ENCODE peak calls at places on chromosomes 12 and 14, in seven cellular contexts. I is transverse colon, X is H1, R is HCT116, L is GM12892, D is GM12878, W is prostate gland. G is an unnamed sample.

GRCh38 chr14:72614891-72615410 is 278.9 kb downstream of the DPF3 start:
- DNase-seq in I (no peak), X (peak; percentile 33), R (no peak), L (no peak), D (no peak), W (no peak), G (no peak)

GRCh38 chr12:68078737-68079136 is 80.8 kb downstream of the IFNG start:
- DNase-seq in I (no peak), X (no peak), R (no peak), L (no peak), D (no peak), W (no peak), G (no peak)

GRCh38 chr12:40971911-40972310 is 216.2 kb upstream of the PDZRN4 start:
- DNase-seq in I (no peak), X (no peak), R (no peak), L (no peak), D (no peak), W (no peak), G (no peak)

GRCh38 chr14:100588671-100589070 is 1.5 kb upstream of the BEGAIN start:
- DNase-seq in I (no peak), X (no peak), R (no peak), L (no peak), D (no peak), W (no peak), G (no peak)

GRCh38 chr12:122201381-122201780 is 2.1 kb upstream of the B3GNT4 start:
- DNase-seq in I (no peak), X (no peak), R (no peak), L (no peak), D (no peak), W (no peak), G (no peak)

GRCh38 chr14:21917699-21918436 is 244.2 kb upstream of the OR4E1 start:
- DNase-seq in I (peak; percentile 28), X (no peak), R (peak; percentile 31), L (no peak), D (peak; percentile 3), W (peak; percentile 31), G (no peak)

GRCh38 chr14:99575043-99576023 is 28.7 kb downstream of the CCDC85C start:
- DNase-seq in I (peak; percentile 91), X (no peak), R (no peak), L (no peak), D (no peak), W (peak; percentile 69), G (no peak)

GRCh38 chr12:47921907-47922306 is 17.1 kb upstream of the VDR start:
- DNase-seq in I (no peak), X (no peak), R (no peak), L (no peak), D (no peak), W (no peak), G (no peak)

GRCh38 chr12:119308743-119309456 is 25.6 kb upstream of the CCDC60 start:
- DNase-seq in I (no peak), X (peak; percentile 48), R (no peak), L (no peak), D (no peak), W (no peak), G (no peak)

GRCh38 chr12:77575376-77575775 is 255.3 kb upstream of the NAV3 start:
- DNase-seq in I (no peak), X (no peak), R (no peak), L (no peak), D (no peak), W (no peak), G (no peak)

GRCh38 chr14:75249251-75249957 is 29.2 kb upstream of the FOS start:
- DNase-seq in I (peak; percentile 73), X (no peak), R (no peak), L (peak; percentile 58), D (peak; percentile 94), W (peak; percentile 26), G (peak; percentile 59)

GRCh38 chr14:68427550-68427890 is 365.3 kb downstream of the ZFP36L1 start:
- DNase-seq in I (no peak), X (no peak), R (no peak), L (no peak), D (no peak), W (no peak), G (no peak)

GRCh38 chr12:4271433-4272013 is 2.0 kb upstream of the CCND2 start:
- DNase-seq in I (no peak), X (peak; percentile 76), R (no peak), L (no peak), D (peak; percentile 51), W (no peak), G (no peak)

GRCh38 chr12:71492604-71493003 is 53.0 kb downstream of the LGR5 start:
- DNase-seq in I (no peak), X (no peak), R (no peak), L (no peak), D (no peak), W (no peak), G (no peak)

GRCh38 chr14:67480011-67480410 is 8.5 kb downstream of the TMEM229B start:
- DNase-seq in I (no peak), X (no peak), R (no peak), L (no peak), D (no peak), W (no peak), G (no peak)

GRCh38 chr12:14810953-14811483 is 3.0 kb downstream of the SMCO3 start:
- DNase-seq in I (peak; percentile 8), X (no peak), R (no peak), L (no peak), D (no peak), W (peak; percentile 13), G (no peak)

GRCh38 chr14:33589334-33589733 is 361.5 kb downstream of the EGLN3 start:
- DNase-seq in I (no peak), X (no peak), R (no peak), L (no peak), D (no peak), W (peak; percentile 5), G (no peak)

GRCh38 chr14:102086346-102086971 is 385 bp downstream of the HSP90AA1 start:
- DNase-seq in I (peak; percentile 60), X (no peak), R (no peak), L (no peak), D (no peak), W (peak; percentile 23), G (no peak)

GRCh38 chr14:30908826-30909225 is 34.5 kb downstream of the COCH start:
- DNase-seq in I (no peak), X (no peak), R (no peak), L (no peak), D (no peak), W (no peak), G (no peak)

GRCh38 chr14:30903285-30904124 is 29.1 kb downstream of the COCH start:
- DNase-seq in I (no peak), X (no peak), R (no peak), L (no peak), D (no peak), W (no peak), G (no peak)

GRCh38 chr14:30907659-30908057 is 33.3 kb downstream of the COCH start:
- DNase-seq in I (no peak), X (no peak), R (no peak), L (no peak), D (no peak), W (no peak), G (no peak)

GRCh38 chr14:30906752-30907658 is 32.6 kb downstream of the COCH start:
- DNase-seq in I (no peak), X (no peak), R (peak; percentile 12), L (no peak), D (no peak), W (no peak), G (no peak)
- TF ChIP-seq POLR2A in I (no peak), X (no peak), R (no peak), L (no peak), D (no peak), W (no peak), G (no peak)

GRCh38 chr14:76376409-76376877 is 506 bp downstream of the ESRRB start:
- DNase-seq in I (no peak), X (no peak), R (no peak), L (no peak), D (no peak), W (no peak), G (no peak)

GRCh38 chr14:76376878-76377523 is 1.1 kb downstream of the ESRRB start:
- DNase-seq in I (no peak), X (no peak), R (no peak), L (no peak), D (no peak), W (no peak), G (no peak)

GRCh38 chr14:76373456-76373855 is 2.5 kb upstream of the ESRRB start:
- DNase-seq in I (no peak), X (no peak), R (no peak), L (no peak), D (no peak), W (no peak), G (no peak)

GRCh38 chr14:76376001-76376404 is at the start of gene ESRRB:
- DNase-seq in I (no peak), X (no peak), R (peak; percentile 65), L (no peak), D (no peak), W (no peak), G (no peak)

GRCh38 chr14:76375484-76375883 is 453 bp upstream of the ESRRB start:
- DNase-seq in I (no peak), X (no peak), R (peak; percentile 12), L (no peak), D (no peak), W (no peak), G (no peak)
- TF ChIP-seq POLR2AphosphoS5 in I (no peak), X (no peak), R (no peak), L (no peak), D (no peak), W (no peak), G (no peak)

GRCh38 chr12:57954768-57955167 is 13.4 kb downstream of the ATP23 start:
- DNase-seq in I (no peak), X (no peak), R (no peak), L (no peak), D (no peak), W (no peak), G (no peak)
- TF ChIP-seq POLR2A in I (no peak), X (no peak), R (no peak), L (no peak), D (no peak), W (no peak), G (no peak)

GRCh38 chr12:93746572-93747168 is 69.5 kb downstream of the CRADD start:
- DNase-seq in I (no peak), X (no peak), R (no peak), L (no peak), D (no peak), W (no peak), G (no peak)

GRCh38 chr12:93751864-93752610 is 74.9 kb downstream of the CRADD start:
- DNase-seq in I (no peak), X (no peak), R (no peak), L (no peak), D (no peak), W (no peak), G (no peak)

GRCh38 chr12:93750056-93750455 is 72.9 kb downstream of the CRADD start:
- DNase-seq in I (no peak), X (no peak), R (no peak), L (no peak), D (no peak), W (no peak), G (no peak)

GRCh38 chr12:93748672-93749403 is 71.7 kb downstream of the CRADD start:
- DNase-seq in I (no peak), X (no peak), R (no peak), L (no peak), D (no peak), W (no peak), G (no peak)

DNA sequence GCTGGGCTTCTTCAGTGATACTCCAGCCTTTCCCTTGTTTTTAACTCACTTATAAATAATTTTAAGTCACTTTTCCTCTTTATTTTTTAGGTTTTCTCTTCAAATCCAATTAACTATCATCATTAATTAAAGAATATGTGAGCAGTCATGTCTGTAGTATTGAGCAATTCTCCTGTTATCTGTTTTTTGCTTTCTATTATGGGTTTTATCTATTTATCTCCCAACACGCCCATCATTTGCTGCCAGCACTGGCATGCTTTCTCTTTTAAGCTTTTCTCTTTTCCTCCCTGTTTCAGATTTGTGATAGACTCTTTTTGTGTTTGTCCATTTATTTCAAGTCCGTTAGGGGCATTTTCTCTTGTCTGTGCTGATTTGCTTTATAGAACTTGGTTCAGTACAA is 72.3 kb downstream of the CRADD start:
- DNase-seq in I (no peak), X (no peak), R (no peak), L (no peak), D (no peak), W (no peak), G (no peak)
- TF ChIP-seq POLR2AphosphoS5 in I (no peak), X (no peak), R (no peak), L (no peak), D (no peak), W (peak; percentile 15), G (no peak)